ENCODE peak calls at places on chromosomes 3 and 15, in seven cellular contexts. R, K, V, P, I, G and T are unnamed samples.

GRCh38 chr3:42730294-42730693 is 27.7 kb upstream of the HHATL start:
- DNase-seq in R (no peak), K (no peak), V (no peak), P (no peak), I (no peak), G (peak; percentile 46), T (no peak)

GRCh38 chr3:157370867-157371266 is 65.8 kb upstream of the PTX3 start:
- DNase-seq in R (no peak), K (no peak), V (no peak), P (no peak), I (no peak), G (no peak), T (no peak)

GRCh38 chr3:126558336-126559071 is at the start of gene C3orf22:
- DNase-seq in R (peak; percentile 87), K (no peak), V (peak; percentile 91), P (no peak), I (no peak), G (peak; percentile 36), T (no peak)

GRCh38 chr3:144187531-144188230 is 216.1 kb downstream of the DIPK2A start:
- DNase-seq in R (no peak), K (no peak), V (no peak), P (no peak), I (no peak), G (no peak), T (no peak)

GRCh38 chr3:191331443-191331842 is 1.1 kb upstream of the UTS2B start:
- DNase-seq in R (no peak), K (no peak), V (no peak), P (no peak), I (peak; percentile 1), G (no peak), T (no peak)

GRCh38 chr3:148648685-148649352 is 48.9 kb upstream of the AGTR1 start:
- DNase-seq in R (no peak), K (no peak), V (no peak), P (no peak), I (no peak), G (no peak), T (no peak)

GRCh38 chr3:115146032-115146417 is 1.1 kb downstream of the ZBTB20 start:
- DNase-seq in R (no peak), K (peak; percentile 37), V (no peak), P (no peak), I (peak; percentile 17), G (peak; percentile 68), T (peak; percentile 34)

GRCh38 chr3:127981097-127981496 is 66.1 kb downstream of the KBTBD12 start:
- DNase-seq in R (no peak), K (no peak), V (no peak), P (no peak), I (no peak), G (no peak), T (no peak)

GRCh38 chr3:125137432-125138033 is 75.0 kb downstream of the SLC12A8 start:
- DNase-seq in R (no peak), K (no peak), V (no peak), P (no peak), I (no peak), G (no peak), T (no peak)

GRCh38 chr3:190326930-190327329 is 4.7 kb upstream of the CLDN1 start:
- DNase-seq in R (no peak), K (no peak), V (no peak), P (no peak), I (no peak), G (no peak), T (no peak)

GRCh38 chr15:45634442-45635190 is at the start of gene SQOR:
- DNase-seq in R (no peak), K (peak; percentile 91), V (peak; percentile 96), P (peak; percentile 60), I (no peak), G (peak; percentile 95), T (peak; percentile 95)

GRCh38 chr3:176967525-176967924 is 229.8 kb downstream of the TBL1XR1 start:
- DNase-seq in R (no peak), K (no peak), V (no peak), P (no peak), I (no peak), G (no peak), T (no peak)

GRCh38 chr15:90004252-90004651 is 3.1 kb downstream of the ZNF710 start:
- DNase-seq in R (no peak), K (peak; percentile 38), V (no peak), P (no peak), I (peak; percentile 8), G (no peak), T (no peak)

GRCh38 chr3:31103623-31104180 is 209.2 kb upstream of the GADL1 start:
- DNase-seq in R (no peak), K (no peak), V (no peak), P (no peak), I (no peak), G (no peak), T (no peak)

GRCh38 chr3:10910367-10910766 is 82.2 kb upstream of the SLC6A1 start:
- DNase-seq in R (no peak), K (no peak), V (no peak), P (no peak), I (no peak), G (no peak), T (no peak)

GRCh38 chr15:77369168-77369567 is 50.7 kb downstream of the PEAK1 start:
- DNase-seq in R (no peak), K (no peak), V (no peak), P (no peak), I (no peak), G (no peak), T (no peak)

GRCh38 chr15:36903195-36903594 is 197.2 kb downstream of the MEIS2 start:
- DNase-seq in R (no peak), K (no peak), V (no peak), P (no peak), I (no peak), G (no peak), T (no peak)

GRCh38 chr15:36903922-36904479 is 196.3 kb downstream of the MEIS2 start:
- DNase-seq in R (no peak), K (no peak), V (no peak), P (no peak), I (no peak), G (no peak), T (no peak)

GRCh38 chr15:36908991-36909390 is 191.4 kb downstream of the MEIS2 start:
- DNase-seq in R (no peak), K (no peak), V (no peak), P (no peak), I (no peak), G (no peak), T (no peak)

GRCh38 chr15:36905908-36906307 is 194.4 kb downstream of the MEIS2 start:
- DNase-seq in R (no peak), K (no peak), V (no peak), P (no peak), I (no peak), G (no peak), T (no peak)

DNA sequence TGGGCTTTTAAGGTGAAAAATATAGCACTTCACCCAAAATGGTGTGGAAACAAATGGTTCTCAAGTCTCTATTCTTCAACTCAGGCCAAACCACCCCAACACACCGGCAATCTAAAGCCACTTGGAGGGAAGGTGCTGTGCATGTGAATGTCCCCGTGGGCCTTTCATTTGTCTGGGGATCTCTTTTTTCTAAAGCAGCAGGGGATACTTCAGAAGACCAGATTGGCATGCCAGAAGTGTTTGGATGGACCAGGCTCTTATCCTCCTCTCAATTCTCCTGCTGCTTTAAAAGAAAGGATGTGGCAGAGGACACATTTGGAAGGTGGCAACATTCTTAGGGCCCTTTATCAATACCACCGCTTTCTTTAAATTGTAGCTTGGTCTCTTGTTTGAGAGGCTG is 193.1 kb downstream of the MEIS2 start:
- DNase-seq in R (no peak), K (no peak), V (no peak), P (no peak), I (no peak), G (no peak), T (no peak)
- H3K4me1 ChIP-seq in R (peaks cover 8% of the 10 kb centered on the region), K (peaks cover 5% of the 10 kb centered on the region), V (peaks cover 40% of the 10 kb centered on the region), P (peaks cover 13% of the 10 kb centered on the region), I (no peaks in the 10 kb centered on the region), G (peaks cover 41% of the 10 kb centered on the region), T (no peaks in the 10 kb centered on the region)

GRCh38 chr3:99638244-99638948 is at the start of gene COL8A1:
- DNase-seq in R (no peak), K (peak; percentile 76), V (peak; percentile 94), P (no peak), I (no peak), G (peak; percentile 87), T (no peak)
- TF ChIP-seq POLR2A in R (no peak), K (no peak), V (no peak), P (no peak), I (no peak), G (no peak), T (no peak)

DNA sequence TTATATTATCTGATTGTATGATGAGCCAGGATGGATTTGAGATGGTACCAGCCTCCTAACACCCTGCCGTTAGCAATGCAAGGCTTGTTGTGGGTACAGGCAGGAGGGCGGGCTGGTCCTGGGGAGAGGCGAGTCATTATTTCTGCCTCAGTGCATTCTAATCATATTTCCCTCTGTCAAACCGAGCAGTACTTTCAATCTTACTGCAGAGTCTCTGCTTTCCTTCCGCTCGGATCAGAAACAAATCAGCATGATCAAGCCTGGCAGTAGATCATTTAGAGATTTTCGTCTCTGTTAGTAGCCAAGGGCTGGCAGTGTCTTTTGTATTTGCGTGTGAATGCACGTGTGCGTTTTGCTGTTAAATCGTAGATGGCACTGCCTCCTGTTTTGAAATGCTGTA is 279.4 kb downstream of the PDCD6IP start:
- DNase-seq in R (no peak), K (no peak), V (no peak), P (no peak), I (no peak), G (no peak), T (no peak)
- H3K4me3 ChIP-seq in R (no peak overlapping the region), K (no peak overlapping the region), V (no peak overlapping the region), P (no peak overlapping the region), I (no peak overlapping the region), G (no peak overlapping the region), T (no peak overlapping the region)

DNA sequence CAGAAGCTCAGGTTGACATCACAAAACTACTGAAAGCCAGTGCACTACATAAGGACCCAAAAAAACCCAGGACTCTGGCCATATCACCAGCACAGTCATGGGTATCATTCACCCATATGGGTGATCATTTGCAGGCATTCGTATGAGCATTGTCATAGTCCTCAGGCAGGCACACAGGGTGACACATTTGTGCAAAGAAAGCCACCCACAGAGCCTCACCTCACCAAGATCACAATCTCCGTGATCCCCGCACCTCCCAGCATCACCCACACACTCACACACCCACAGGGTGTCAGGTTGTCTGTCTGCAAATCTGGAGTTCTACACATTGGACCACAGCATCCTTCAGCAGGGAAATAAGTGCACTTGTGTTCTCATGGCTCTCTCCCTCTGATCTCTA is 166.0 kb upstream of the LPP start:
- DNase-seq in R (no peak), K (no peak), V (no peak), P (no peak), I (no peak), G (no peak), T (no peak)
- H3K4me1 ChIP-seq in R (no peaks in the 10 kb centered on the region), K (no peaks in the 10 kb centered on the region), V (no peaks in the 10 kb centered on the region), P (no peaks in the 10 kb centered on the region), I (peaks cover 17% of the 10 kb centered on the region), G (no peaks in the 10 kb centered on the region), T (no peaks in the 10 kb centered on the region)

GRCh38 chr3:53740946-53741345 is 105.3 kb downstream of the CHDH start:
- DNase-seq in R (no peak), K (no peak), V (no peak), P (no peak), I (no peak), G (no peak), T (no peak)

GRCh38 chr3:53744351-53744750 is 101.9 kb downstream of the CHDH start:
- DNase-seq in R (no peak), K (no peak), V (no peak), P (no peak), I (no peak), G (no peak), T (no peak)

GRCh38 chr3:53739926-53740325 is 106.3 kb downstream of the CHDH start:
- DNase-seq in R (no peak), K (no peak), V (no peak), P (no peak), I (no peak), G (no peak), T (no peak)
- TF ChIP-seq POLR2A in R (no peak), K (no peak), V (no peak), P (no peak), I (no peak), G (no peak), T (no peak)